ENCODE peak calls at places on chromosomes 12 and 14, in four cellular contexts. G, S, M and B are unnamed samples.

GRCh38 chr14:94751956-94752355 is 18.0 kb downstream of the GSC start:
- DNase-seq in M (no peak), G (no peak), S (no peak), B (no peak)

GRCh38 chr12:75558262-75558661 is 46.9 kb upstream of the KRR1 start:
- DNase-seq in M (no peak), S (no peak), G (no peak), B (no peak)

GRCh38 chr12:51847830-51848727 is at the start of gene FIGNL2:
- DNase-seq in G (peak), S (peak), M (peak), B (no peak)

GRCh38 chr12:91406920-91407341 is 224.3 kb upstream of the DCN start:
- DNase-seq in M (no peak), S (peak), G (no peak), B (no peak)

GRCh38 chr14:69794791-69795190 is 2.2 kb downstream of the SLC10A1 start:
- DNase-seq in M (no peak), S (no peak), G (no peak), B (no peak)

GRCh38 chr14:30525833-30526232 is 33.1 kb upstream of the G2E3 start:
- DNase-seq in M (no peak), G (no peak), S (no peak), B (no peak)

GRCh38 chr12:47111392-47111778 is 31.6 kb upstream of the AMIGO2 start:
- DNase-seq in S (no peak), G (no peak), M (no peak), B (no peak)

GRCh38 chr12:6219980-6220379 is 19.8 kb downstream of the CD9 start:
- DNase-seq in G (no peak), S (no peak), M (no peak), B (no peak)

GRCh38 chr12:4287325-4288290 is 14.0 kb downstream of the CCND2 start:
- DNase-seq in S (no peak), G (no peak), M (no peak), B (no peak)

GRCh38 chr12:89453579-89453978 is 71.0 kb downstream of the GALNT4 start:
- DNase-seq in S (peak), M (no peak), G (no peak), B (no peak)

GRCh38 chr12:90959538-90960139 is 4.7 kb upstream of the CCER1 start:
- DNase-seq in S (peak), G (peak), M (peak), B (no peak)

GRCh38 chr12:43126652-43127051 is 425.4 kb downstream of the ADAMTS20 start:
- DNase-seq in G (no peak), S (no peak), M (no peak), B (no peak)

GRCh38 chr12:47634127-47634526 is 71.7 kb downstream of the RPAP3 start:
- DNase-seq in S (no peak), G (no peak), M (no peak), B (no peak)

GRCh38 chr12:32087301-32087700 is 19.3 kb upstream of the BICD1 start:
- DNase-seq in S (no peak), M (no peak), G (no peak), B (no peak)

DNA sequence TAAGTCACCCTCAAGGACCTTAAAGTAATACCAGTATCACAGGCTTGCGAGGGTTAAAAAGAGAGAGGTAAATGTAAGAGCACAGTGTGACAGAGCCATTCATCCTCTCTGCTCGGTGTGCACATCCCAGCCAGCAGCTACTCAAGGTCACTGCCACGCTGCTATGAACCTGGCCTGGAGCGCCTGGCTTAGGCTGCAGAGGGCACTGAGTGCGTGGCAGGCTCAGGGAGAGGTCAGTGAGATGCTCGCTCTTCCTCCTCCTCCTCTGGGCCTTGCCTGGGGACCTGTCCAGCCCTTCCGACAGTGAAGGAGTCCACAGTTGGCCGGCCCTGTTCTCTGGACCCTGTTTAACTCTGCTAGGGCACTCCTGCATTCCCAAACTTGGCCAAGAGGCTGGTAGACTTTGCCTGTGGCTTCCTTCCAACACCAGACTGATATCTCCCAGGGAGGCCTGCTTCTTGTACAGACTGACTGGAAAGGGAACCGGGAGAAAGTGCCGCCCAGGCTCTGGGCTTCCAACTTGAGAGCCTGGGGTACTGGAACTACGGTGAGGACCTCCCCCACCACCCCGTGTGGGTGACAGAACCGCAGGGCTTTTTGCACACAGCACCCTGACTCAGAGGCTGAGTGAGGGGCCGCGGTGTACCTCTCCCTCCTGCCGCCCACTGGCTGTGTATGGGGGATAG is 62.6 kb upstream of the CORO1C start:
- DNase-seq in M (no peak), S (no peak), G (no peak), B (no peak)
- H3K27ac ChIP-seq in M (no peak), S (no peak), G (no peak), B (no peak)

GRCh38 chr14:52078721-52079120 is 9.9 kb upstream of the NID2 start:
- DNase-seq in M (no peak), S (no peak), G (no peak), B (no peak)

GRCh38 chr14:52080171-52080800 is 11.4 kb upstream of the NID2 start:
- DNase-seq in S (no peak), G (no peak), M (no peak), B (no peak)

GRCh38 chr14:52078093-52078492 is 9.2 kb upstream of the NID2 start:
- DNase-seq in M (no peak), S (peak), G (no peak), B (no peak)

GRCh38 chr14:52080817-52081755 is 12.2 kb upstream of the NID2 start:
- DNase-seq in S (peak), M (no peak), G (no peak), B (no peak)

GRCh38 chr14:52079239-52079956 is 10.5 kb upstream of the NID2 start:
- DNase-seq in M (no peak), S (peak), G (no peak), B (no peak)
- H3K9ac ChIP-seq in M (peak), S (peak), G (no peak), B (no peak)

GRCh38 chr12:8970432-8970831 is 18.9 kb upstream of the KLRG1 start:
- DNase-seq in G (no peak), S (peak), M (no peak), B (no peak)
- TF ChIP-seq POLR2AphosphoS5 in G (no peak), S (no peak), M (no peak), B (no peak)

DNA sequence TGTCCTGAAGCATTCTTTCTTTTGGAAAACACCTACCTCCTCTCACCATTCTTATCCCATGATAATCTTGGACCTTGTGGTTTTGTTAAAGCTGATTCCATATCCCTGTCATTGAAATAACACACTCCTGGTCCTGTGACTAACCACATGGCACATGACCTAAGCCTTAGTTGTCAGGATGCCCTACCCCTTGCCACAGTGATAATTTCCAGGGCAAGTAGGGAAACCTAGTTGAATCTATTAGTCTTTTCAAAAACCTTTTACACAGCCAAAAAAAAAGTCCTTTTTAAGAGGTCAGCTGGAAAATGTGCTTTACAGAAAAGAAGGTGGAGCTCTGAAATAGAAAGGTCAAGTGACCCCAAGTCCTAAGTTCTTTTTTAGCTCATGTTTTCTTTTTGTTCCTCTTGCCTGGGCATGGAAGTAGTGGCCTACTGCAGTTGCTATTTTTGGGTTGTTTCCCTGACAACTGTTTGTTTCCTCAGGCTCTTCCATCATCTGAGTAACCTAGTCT is 608.4 kb downstream of the LRFN5 start:
- DNase-seq in S (peak), M (no peak), G (no peak), B (no peak)
- H3K27ac ChIP-seq in S (peak), M (peak), G (no peak), B (no peak)

GRCh38 chr12:109461846-109462766 is 15.0 kb downstream of the KCTD10 start:
- DNase-seq in M (peak), S (peak), G (peak), B (peak)
- H3K9ac ChIP-seq in M (peak), S (peak), G (peak), B (peak)

GRCh38 chr14:39432179-39432618 is at the start of gene FBXO33:
- DNase-seq in S (peak), M (peak), G (peak), B (peak)
- TF ChIP-seq POLR2AphosphoS5 in S (peak), M (no peak), G (peak), B (peak)

GRCh38 chr14:74599946-74600345 is 12.1 kb downstream of the LTBP2 start:
- DNase-seq in S (no peak), G (no peak), M (no peak), B (no peak)

GRCh38 chr14:74594021-74594420 is 18.0 kb downstream of the LTBP2 start:
- DNase-seq in M (no peak), S (no peak), G (no peak), B (no peak)

GRCh38 chr14:74595006-74595735 is 16.9 kb downstream of the LTBP2 start:
- DNase-seq in G (no peak), S (peak), M (peak), B (no peak)

GRCh38 chr14:74599201-74599809 is 12.7 kb downstream of the LTBP2 start:
- DNase-seq in M (no peak), S (peak), G (no peak), B (no peak)

GRCh38 chr14:74596747-74597456 is 15.1 kb downstream of the LTBP2 start:
- DNase-seq in M (no peak), G (no peak), S (no peak), B (no peak)
- H3K27ac ChIP-seq in M (peak), G (no peak), S (no peak), B (no peak)

DNA sequence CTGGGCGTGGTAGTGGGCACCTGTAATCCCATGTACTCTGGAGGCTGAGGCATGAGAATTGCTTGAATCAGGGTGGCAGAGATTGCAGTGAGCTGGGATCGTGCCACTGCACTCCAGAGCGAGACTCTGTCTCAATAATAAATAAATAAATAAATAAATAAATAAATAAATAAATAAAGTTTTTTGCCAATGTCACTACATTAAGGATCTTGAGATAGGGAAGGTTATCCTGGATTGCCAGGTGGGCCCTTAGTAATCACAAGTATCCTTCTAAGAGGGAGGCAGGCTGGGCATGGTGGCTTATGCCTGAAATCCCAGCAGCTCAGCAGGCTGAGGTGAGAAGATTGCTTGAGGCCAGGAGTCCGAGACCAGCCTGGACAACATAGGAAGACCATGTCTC is 4.5 kb upstream of the FBXW8 start:
- DNase-seq in G (no peak), M (no peak), S (no peak), B (no peak)
- H3K9ac ChIP-seq in G (no peak), M (no peak), S (no peak), B (no peak)